ENCODE peak calls at places on chromosome 14, in four cellular contexts. T is upper lobe of right lung, U is ovary, L is uterus. E is an unnamed sample.

GRCh38 chr14:50607181-50607580 is 47.2 kb downstream of the ATL1 start:
- DNase-seq in L (no peak), T (no peak), U (no peak), E (no peak)

GRCh38 chr14:30620178-30620577 is 1.9 kb upstream of the SCFD1 start:
- DNase-seq in L (no peak), T (no peak), U (no peak), E (no peak)

GRCh38 chr14:46550836-46551235 is 100.7 kb downstream of the RPL10L start:
- DNase-seq in U (no peak), L (no peak), T (no peak), E (no peak)

GRCh38 chr14:50343424-50343823 is 31.3 kb downstream of the DMAC2L start:
- DNase-seq in L (no peak), T (no peak), U (no peak), E (no peak)

GRCh38 chr14:24310666-24311604 is at the start of gene LTB4R:
- DNase-seq in U (peak; percentile 86), L (peak; percentile 73), T (peak; percentile 90), E (peak; percentile 86)

GRCh38 chr14:64760146-64760755 is 56.0 kb downstream of the PLEKHG3 start:
- DNase-seq in U (peak; percentile 70), T (peak; percentile 77), L (no peak), E (peak; percentile 54)

GRCh38 chr14:68771631-68772030 is 21.2 kb downstream of the ZFP36L1 start:
- DNase-seq in U (peak; percentile 32), L (no peak), T (peak; percentile 44), E (peak; percentile 79)

GRCh38 chr14:90698379-90698869 is 117.8 kb downstream of the TTC7B start:
- DNase-seq in L (peak; percentile 47), T (no peak), U (peak; percentile 64), E (peak; percentile 87)

GRCh38 chr14:81005540-81006228 is 50.3 kb downstream of the TSHR start:
- DNase-seq in L (no peak), U (no peak), T (no peak), E (no peak)

GRCh38 chr14:34211732-34212131 is 250.3 kb downstream of the SPTSSA start:
- DNase-seq in U (no peak), L (no peak), T (no peak), E (no peak)

GRCh38 chr14:91046488-91047072 is 13.9 kb downstream of the RPS6KA5 start:
- DNase-seq in L (no peak), T (no peak), U (no peak), E (no peak)

GRCh38 chr14:64289571-64289970 is 4.6 kb downstream of the ESR2 start:
- DNase-seq in U (no peak), T (no peak), L (no peak), E (no peak)

GRCh38 chr14:34046799-34047520 is 96.1 kb upstream of the EGLN3 start:
- DNase-seq in T (no peak), L (no peak), U (no peak), E (no peak)

GRCh38 chr14:72889366-72889765 is 4.5 kb downstream of the DPF3 start:
- DNase-seq in L (no peak), T (no peak), U (no peak), E (no peak)

GRCh38 chr14:58865520-58866281 is 227.9 kb downstream of the DACT1 start:
- DNase-seq in T (no peak), U (no peak), L (no peak), E (no peak)

GRCh38 chr14:41605550-41606248 is 977 bp upstream of the LRFN5 start:
- DNase-seq in U (no peak), T (no peak), L (peak; percentile 27), E (peak; percentile 21)

GRCh38 chr14:69152181-69152943 is 557 bp downstream of the DCAF5 start:
- DNase-seq in T (no peak), L (peak; percentile 27), U (no peak), E (peak; percentile 63)

GRCh38 chr14:99382781-99383456 is 97.7 kb downstream of the SETD3 start:
- DNase-seq in U (no peak), L (no peak), T (no peak), E (no peak)

GRCh38 chr14:31326111-31326510 is 94.2 kb downstream of the HEATR5A start:
- DNase-seq in U (no peak), T (no peak), L (no peak), E (no peak)

GRCh38 chr14:54364555-54365415 is 32.0 kb upstream of the CDKN3 start:
- DNase-seq in L (peak; percentile 21), U (no peak), T (no peak), E (peak; percentile 62)

GRCh38 chr14:82872494-82872893 is 1338.8 kb upstream of the SEL1L start:
- DNase-seq in L (no peak), T (no peak), U (no peak), E (no peak)

GRCh38 chr14:62015945-62016344 is 253.7 kb downstream of the SNAPC1 start:
- DNase-seq in T (no peak), L (no peak), U (no peak), E (no peak)

GRCh38 chr14:79332504-79333197 is 878.7 kb downstream of the DIO2 start:
- DNase-seq in L (no peak), U (no peak), T (no peak), E (no peak)

GRCh38 chr14:20515846-20516245 is 10.5 kb downstream of the RNASE10 start:
- DNase-seq in L (no peak), U (no peak), T (no peak), E (no peak)

GRCh38 chr14:104691546-104692260 is 2.3 kb downstream of the INF2 start:
- DNase-seq in U (no peak), L (no peak), T (no peak), E (peak; percentile 19)
- H3K4me1 ChIP-seq in U (peaks cover 20% of the 10 kb centered on the region), L (no peaks in the 10 kb centered on the region), T (peaks cover 65% of the 10 kb centered on the region), E (peaks cover 83% of the 10 kb centered on the region)

DNA sequence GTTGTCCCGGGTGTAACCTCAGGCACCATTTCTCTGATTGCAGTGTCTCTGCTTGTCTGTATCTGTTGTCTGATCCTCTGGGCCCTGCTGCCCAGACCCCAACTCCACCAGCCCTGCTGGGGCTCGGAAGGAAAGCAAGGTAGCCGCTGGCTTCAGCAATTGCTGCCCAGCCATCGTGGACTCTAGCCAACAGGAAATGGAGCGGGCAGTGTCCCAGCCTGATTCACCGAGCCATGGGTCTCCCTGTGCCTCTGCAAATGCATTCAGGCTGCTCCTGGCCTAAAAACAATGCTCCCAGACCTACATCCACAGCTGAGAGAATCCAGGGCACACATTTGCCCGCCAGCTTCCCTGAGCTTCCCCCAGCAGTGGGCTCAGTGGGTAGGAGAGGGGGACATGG is 9.2 kb downstream of the TUNAR start:
- DNase-seq in T (no peak), L (no peak), U (no peak), E (no peak)
- H3K4me1 ChIP-seq in T (no peaks in the 10 kb centered on the region), L (no peaks in the 10 kb centered on the region), U (no peaks in the 10 kb centered on the region), E (no peaks in the 10 kb centered on the region)

DNA sequence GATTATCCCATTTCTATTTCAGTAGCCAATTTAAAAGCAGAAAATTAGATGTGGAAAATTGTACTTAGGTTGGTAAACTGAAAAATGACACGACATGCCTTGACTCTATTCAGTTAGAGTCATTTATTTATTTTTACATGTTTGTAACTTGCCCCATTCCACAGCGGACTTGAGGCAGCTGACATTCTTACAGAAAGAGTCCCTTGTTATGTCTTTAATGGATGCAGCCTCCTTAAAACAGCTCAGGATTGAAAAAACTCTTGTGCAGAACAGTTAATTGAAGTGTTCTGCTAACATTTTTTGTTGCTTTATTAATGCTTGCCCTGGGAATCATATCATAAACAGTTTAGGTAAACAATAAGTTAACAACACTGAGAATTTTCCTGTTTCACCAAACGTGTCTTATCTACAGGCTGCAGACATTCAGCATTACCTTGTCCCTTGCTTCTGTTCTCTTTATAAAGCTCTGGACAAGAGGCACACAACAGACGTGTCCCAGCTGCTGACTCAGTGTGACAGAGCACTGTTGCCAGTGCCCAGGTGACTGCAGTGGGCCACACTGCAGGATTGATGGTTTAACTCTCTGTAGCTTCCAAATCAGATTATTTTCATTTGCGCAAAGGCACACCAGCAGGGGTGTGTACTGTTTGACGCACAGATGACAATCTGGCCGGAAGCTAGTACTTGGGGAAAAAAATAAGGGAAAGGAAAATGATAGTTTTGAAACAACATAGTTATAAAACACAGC is 101.6 kb downstream of the PELI2 start:
- DNase-seq in T (no peak), U (no peak), L (no peak), E (no peak)
- H3K4me1 ChIP-seq in T (peaks cover 49% of the 10 kb centered on the region), U (peaks cover 25% of the 10 kb centered on the region), L (no peaks in the 10 kb centered on the region), E (peaks cover 9% of the 10 kb centered on the region)

GRCh38 chr14:70924521-70924920 is 17.3 kb downstream of the PCNX1 start:
- DNase-seq in T (no peak), U (no peak), L (no peak), E (no peak)
- H3K4me1 ChIP-seq in T (peaks cover 22% of the 10 kb centered on the region), U (peaks cover 3% of the 10 kb centered on the region), L (peaks cover 6% of the 10 kb centered on the region), E (no peaks in the 10 kb centered on the region)

GRCh38 chr14:95311752-95312151 is 8.0 kb downstream of the CLMN start:
- DNase-seq in L (no peak), T (peak; percentile 72), U (no peak), E (no peak)
- H3K4me1 ChIP-seq in L (no peaks in the 10 kb centered on the region), T (peaks cover 31% of the 10 kb centered on the region), U (no peaks in the 10 kb centered on the region), E (peaks cover 45% of the 10 kb centered on the region)

DNA sequence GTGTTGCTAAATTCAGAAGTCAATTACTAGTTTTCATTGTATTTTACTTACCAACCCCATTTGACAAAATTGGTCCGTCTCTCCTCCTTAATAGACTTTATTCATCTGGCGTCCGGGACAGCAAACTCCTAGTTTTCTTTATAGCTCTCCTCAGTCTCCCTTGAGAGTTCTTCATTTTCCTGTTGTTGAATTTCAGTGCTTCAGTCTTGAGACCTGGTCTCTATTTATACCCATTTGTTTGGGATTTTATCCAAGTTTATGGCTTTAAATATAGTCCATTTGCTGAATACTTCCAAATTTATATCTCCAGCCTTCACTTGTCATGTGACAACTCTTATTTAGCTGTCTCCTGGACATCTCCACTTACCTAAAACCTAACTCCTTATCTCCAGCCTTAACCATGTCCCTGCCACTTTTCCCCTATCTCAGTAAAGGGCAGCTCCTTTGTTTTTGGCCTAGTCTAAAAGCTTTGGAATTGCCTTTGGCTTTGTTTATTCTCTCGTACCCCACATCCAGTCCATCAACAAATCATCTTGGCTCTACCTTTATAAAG is 23.5 kb downstream of the KTN1 start:
- DNase-seq in T (no peak), L (no peak), U (no peak), E (no peak)
- H3K4me1 ChIP-seq in T (peaks cover 12% of the 10 kb centered on the region), L (peaks cover 5% of the 10 kb centered on the region), U (peaks cover 4% of the 10 kb centered on the region), E (peaks cover 37% of the 10 kb centered on the region)

GRCh38 chr14:89178802-89179201 is 238.2 kb downstream of the FOXN3 start:
- DNase-seq in U (no peak), T (no peak), L (no peak), E (no peak)

GRCh38 chr14:89180546-89180945 is 236.5 kb downstream of the FOXN3 start:
- DNase-seq in L (no peak), T (no peak), U (no peak), E (no peak)

GRCh38 chr14:89182326-89182725 is 234.7 kb downstream of the FOXN3 start:
- DNase-seq in L (no peak), U (no peak), T (no peak), E (no peak)

GRCh38 chr14:89178376-89178775 is 238.7 kb downstream of the FOXN3 start:
- DNase-seq in U (no peak), T (no peak), L (no peak), E (no peak)

DNA sequence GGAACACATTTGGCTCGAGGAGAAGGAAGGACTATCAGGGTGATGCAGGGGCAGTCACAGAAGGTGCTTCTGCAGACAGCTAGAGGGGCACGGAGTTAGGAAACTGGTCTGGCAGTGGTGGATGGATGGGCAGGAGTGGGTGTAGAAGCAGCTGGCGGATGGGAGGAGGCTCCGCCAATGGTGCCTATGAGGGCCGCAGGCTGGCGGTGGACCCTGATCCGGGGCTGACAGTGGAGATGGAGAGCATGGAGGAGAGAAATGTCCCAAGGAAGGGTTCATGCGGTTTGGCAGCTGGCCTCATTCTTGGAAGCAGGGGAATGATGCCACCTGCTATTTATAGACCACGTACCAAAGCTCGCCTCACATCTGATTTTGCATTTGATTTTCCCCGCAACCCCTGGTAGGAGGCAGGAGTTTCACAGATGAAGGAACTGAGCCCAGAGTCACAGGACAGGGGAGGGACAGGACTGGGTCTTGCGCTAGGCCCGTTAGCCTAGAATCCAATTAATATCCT is 237.1 kb downstream of the FOXN3 start:
- DNase-seq in L (no peak), U (no peak), T (no peak), E (no peak)
- H3K4me1 ChIP-seq in L (no peaks in the 10 kb centered on the region), U (peaks cover 21% of the 10 kb centered on the region), T (peaks cover 11% of the 10 kb centered on the region), E (peaks cover 7% of the 10 kb centered on the region)